ENCODE peak calls at places on chromosomes 6 and 20, in eight cellular contexts. U is body of pancreas; V is AG09309; M is CD4-positive, alpha-beta memory T cell; W is tibial artery; Y is uterus; J is heart left ventricle; R is fibroblast of the aortic adventitia. N is an unnamed sample.

GRCh38 chr20:19928379-19929360 is 88.5 kb upstream of the NAA20 start:
- DNase-seq in U (peak), V (no peak), M (no peak), W (no peak), Y (no peak), J (no peak), R (no peak), N (no peak)

GRCh38 chr20:37711987-37712961 is 18.4 kb downstream of the CTNNBL1 start:
- DNase-seq in U (no peak), V (no peak), M (no peak), W (no peak), Y (no peak), J (peak), R (no peak), N (no peak)

GRCh38 chr6:104809116-104809515 is 50.6 kb downstream of the HACE1 start:
- DNase-seq in U (no peak), V (no peak), M (no peak), W (no peak), Y (no peak), J (no peak), R (no peak), N (no peak)

GRCh38 chr6:107653183-107653580 is 163.3 kb downstream of the SOBP start:
- DNase-seq in U (no peak), V (no peak), M (no peak), W (no peak), Y (no peak), J (peak), R (no peak), N (no peak)

GRCh38 chr20:21693322-21693721 is 12.1 kb upstream of the PAX1 start:
- DNase-seq in U (no peak), V (no peak), M (no peak), W (no peak), Y (no peak), J (no peak), R (no peak), N (peak)

GRCh38 chr6:78594667-78595051 is 272.7 kb upstream of the IRAK1BP1 start:
- DNase-seq in U (no peak), V (no peak), M (no peak), W (no peak), Y (no peak), J (no peak), R (peak), N (no peak)

GRCh38 chr6:156994215-156995076 is 217.3 kb downstream of the ARID1B start:
- DNase-seq in U (no peak), V (no peak), M (no peak), W (no peak), Y (no peak), J (peak), R (no peak), N (no peak)

GRCh38 chr6:136745300-136745699 is 47.0 kb downstream of the MAP3K5 start:
- DNase-seq in U (no peak), V (no peak), M (no peak), W (no peak), Y (no peak), J (no peak), R (no peak), N (no peak)

GRCh38 chr6:133985970-133986369 is 32.9 kb downstream of the TBPL1 start:
- DNase-seq in U (no peak), V (no peak), M (no peak), W (no peak), Y (no peak), J (no peak), R (no peak), N (no peak)

GRCh38 chr20:46350201-46350985 is 42.1 kb upstream of the CDH22 start:
- DNase-seq in U (no peak), V (peak), M (no peak), W (no peak), Y (no peak), J (no peak), R (peak), N (peak)

GRCh38 chr20:32877507-32877906 is 18.8 kb downstream of the EFCAB8 start:
- DNase-seq in U (no peak), V (no peak), M (no peak), W (no peak), Y (no peak), J (no peak), R (peak), N (no peak)

GRCh38 chr6:37033255-37033654 is 27.8 kb downstream of the FGD2 start:
- DNase-seq in U (no peak), V (no peak), M (no peak), W (no peak), Y (no peak), J (no peak), R (no peak), N (no peak)

GRCh38 chr6:39961178-39961577 is 26.9 kb upstream of the MOCS1 start:
- DNase-seq in U (no peak), V (no peak), M (no peak), W (no peak), Y (no peak), J (no peak), R (no peak), N (no peak)

GRCh38 chr6:56760842-56761241 is 118.2 kb upstream of the DST start:
- DNase-seq in U (no peak), V (no peak), M (no peak), W (no peak), Y (no peak), J (no peak), R (no peak), N (no peak)

GRCh38 chr20:56451056-56451765 is 17.2 kb upstream of the RTF2 start:
- DNase-seq in U (no peak), V (no peak), M (no peak), W (peak), Y (no peak), J (no peak), R (no peak), N (no peak)

GRCh38 chr20:62907377-62908317 is 18.7 kb downstream of the DIDO1 start:
- DNase-seq in U (no peak), V (no peak), M (no peak), W (peak), Y (no peak), J (no peak), R (no peak), N (no peak)

GRCh38 chr20:51768759-51769517 is 748 bp upstream of the ATP9A start:
- DNase-seq in U (peak), V (no peak), M (no peak), W (no peak), Y (no peak), J (no peak), R (no peak), N (no peak)

GRCh38 chr6:118679293-118679692 is 27.9 kb upstream of the CEP85L start:
- DNase-seq in U (no peak), V (peak), M (no peak), W (no peak), Y (no peak), J (no peak), R (peak), N (no peak)

GRCh38 chr6:163346529-163346961 is 68.0 kb upstream of the QKI start:
- DNase-seq in U (no peak), V (no peak), M (no peak), W (no peak), Y (no peak), J (no peak), R (peak), N (no peak)

GRCh38 chr6:73515204-73516101 is 5.4 kb downstream of the EEF1A1 start:
- DNase-seq in U (peak), V (peak), M (peak), W (peak), Y (peak), J (peak), R (peak), N (peak)

GRCh38 chr20:48945840-48946514 is 24.5 kb downstream of the ARFGEF2 start:
- DNase-seq in U (peak), V (no peak), M (no peak), W (no peak), Y (no peak), J (no peak), R (no peak), N (no peak)

GRCh38 chr6:121944361-121944760 is 455.1 kb upstream of the HSF2 start:
- DNase-seq in U (no peak), V (peak), M (no peak), W (no peak), Y (no peak), J (no peak), R (peak), N (no peak)

GRCh38 chr6:28220164-28221133 is 4.6 kb upstream of the ZSCAN9 start:
- DNase-seq in U (no peak), V (no peak), M (no peak), W (no peak), Y (no peak), J (no peak), R (no peak), N (no peak)

GRCh38 chr6:1865585-1865984 is 255.9 kb downstream of the FOXC1 start:
- DNase-seq in U (no peak), V (no peak), M (no peak), W (no peak), Y (no peak), J (no peak), R (no peak), N (no peak)

GRCh38 chr20:19828233-19828632 is 70.2 kb downstream of the RIN2 start:
- DNase-seq in U (no peak), V (no peak), M (peak), W (no peak), Y (no peak), J (peak), R (no peak), N (peak)

GRCh38 chr6:46370622-46371021 is 120.6 kb downstream of the RCAN2 start:
- DNase-seq in U (no peak), V (no peak), M (no peak), W (no peak), Y (no peak), J (no peak), R (no peak), N (no peak)

GRCh38 chr6:1600764-1601615 is 8.7 kb upstream of the FOXC1 start:
- DNase-seq in U (no peak), V (no peak), M (no peak), W (no peak), Y (no peak), J (no peak), R (no peak), N (no peak)

GRCh38 chr20:47561175-47561574 is 59.5 kb downstream of the NCOA3 start:
- DNase-seq in U (no peak), V (peak), M (no peak), W (no peak), Y (no peak), J (no peak), R (peak), N (no peak)

GRCh38 chr20:2729791-2730190 is 37.2 kb downstream of the EBF4 start:
- DNase-seq in U (no peak), V (no peak), M (no peak), W (no peak), Y (no peak), J (no peak), R (peak), N (no peak)

GRCh38 chr6:169933251-169933821 is 181.9 kb downstream of the ERMARD start:
- DNase-seq in U (peak), V (no peak), M (no peak), W (no peak), Y (no peak), J (no peak), R (no peak), N (no peak)

GRCh38 chr20:62321521-62321948 is 18.7 kb downstream of the ADRM1 start:
- DNase-seq in U (no peak), V (no peak), M (no peak), W (no peak), Y (no peak), J (no peak), R (no peak), N (peak)

GRCh38 chr6:20866940-20867630 is 332.8 kb downstream of the CDKAL1 start:
- DNase-seq in U (no peak), V (no peak), M (no peak), W (no peak), Y (no peak), J (no peak), R (peak), N (no peak)

GRCh38 chr6:42783177-42783875 is 1.5 kb downstream of the BICRAL start:
- DNase-seq in U (peak), V (no peak), M (peak), W (peak), Y (peak), J (peak), R (peak), N (peak)

GRCh38 chr6:113997106-113997505 is 26.2 kb upstream of the HDAC2 start:
- DNase-seq in U (no peak), V (peak), M (no peak), W (no peak), Y (no peak), J (no peak), R (peak), N (no peak)

GRCh38 chr6:35035481-35036030 is 105.6 kb downstream of the TCP11 start:
- DNase-seq in U (no peak), V (no peak), M (no peak), W (no peak), Y (peak), J (no peak), R (no peak), N (no peak)

GRCh38 chr20:53961527-53961926 is 108.9 kb downstream of the BCAS1 start:
- DNase-seq in U (no peak), V (no peak), M (no peak), W (no peak), Y (no peak), J (no peak), R (no peak), N (no peak)

GRCh38 chr20:45346291-45346718 is 1.9 kb downstream of the SDC4 start:
- DNase-seq in U (peak), V (no peak), M (no peak), W (peak), Y (no peak), J (no peak), R (no peak), N (no peak)
- H3K4me3 ChIP-seq in U (peak), V (peak), M (no peak), W (peak), Y (peak), J (peak), R (peak), N (no peak)

GRCh38 chr6:98946266-98946817 is 1.4 kb downstream of the FBXL4 start:
- DNase-seq in U (no peak), V (no peak), M (no peak), W (no peak), Y (no peak), J (no peak), R (peak), N (peak)
- H3K4me3 ChIP-seq in U (no peak), V (peak), M (peak), W (peak), Y (peak), J (peak), R (peak), N (peak)

GRCh38 chr20:8203366-8203765 is 71.3 kb downstream of the PLCB1 start:
- DNase-seq in U (no peak), V (no peak), M (no peak), W (no peak), Y (no peak), J (no peak), R (no peak), N (no peak)

GRCh38 chr20:8209061-8209460 is 77.0 kb downstream of the PLCB1 start:
- DNase-seq in U (no peak), V (no peak), M (no peak), W (no peak), Y (no peak), J (no peak), R (peak), N (peak)

GRCh38 chr20:8210749-8211148 is 78.7 kb downstream of the PLCB1 start:
- DNase-seq in U (no peak), V (no peak), M (no peak), W (no peak), Y (no peak), J (no peak), R (no peak), N (no peak)

GRCh38 chr20:8200220-8200619 is 68.2 kb downstream of the PLCB1 start:
- DNase-seq in U (no peak), V (no peak), M (no peak), W (no peak), Y (no peak), J (no peak), R (no peak), N (no peak)

DNA sequence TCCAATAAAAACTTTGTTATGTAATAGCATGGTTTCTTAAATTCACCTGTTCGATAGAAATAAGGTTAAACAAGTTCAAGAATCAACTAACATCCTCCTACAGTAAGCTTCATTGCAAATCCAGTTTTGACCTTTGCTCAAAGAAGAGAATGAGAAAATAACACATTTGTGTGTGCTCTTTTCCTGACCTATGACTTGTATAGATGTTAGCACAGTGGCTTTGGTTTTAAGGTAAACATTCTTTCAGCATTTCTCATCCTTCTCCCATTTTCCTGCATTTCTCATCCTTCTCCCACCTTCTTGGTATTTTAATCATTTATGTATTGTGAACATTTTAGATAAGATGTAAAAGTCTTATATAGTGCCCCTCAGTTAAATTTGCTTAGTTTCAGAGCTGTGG is 73.9 kb downstream of the PLCB1 start:
- DNase-seq in U (no peak), V (no peak), M (no peak), W (no peak), Y (no peak), J (no peak), R (no peak), N (no peak)
- H3K4me3 ChIP-seq in U (no peak), V (no peak), M (no peak), W (no peak), Y (no peak), J (no peak), R (no peak), N (no peak)

DNA sequence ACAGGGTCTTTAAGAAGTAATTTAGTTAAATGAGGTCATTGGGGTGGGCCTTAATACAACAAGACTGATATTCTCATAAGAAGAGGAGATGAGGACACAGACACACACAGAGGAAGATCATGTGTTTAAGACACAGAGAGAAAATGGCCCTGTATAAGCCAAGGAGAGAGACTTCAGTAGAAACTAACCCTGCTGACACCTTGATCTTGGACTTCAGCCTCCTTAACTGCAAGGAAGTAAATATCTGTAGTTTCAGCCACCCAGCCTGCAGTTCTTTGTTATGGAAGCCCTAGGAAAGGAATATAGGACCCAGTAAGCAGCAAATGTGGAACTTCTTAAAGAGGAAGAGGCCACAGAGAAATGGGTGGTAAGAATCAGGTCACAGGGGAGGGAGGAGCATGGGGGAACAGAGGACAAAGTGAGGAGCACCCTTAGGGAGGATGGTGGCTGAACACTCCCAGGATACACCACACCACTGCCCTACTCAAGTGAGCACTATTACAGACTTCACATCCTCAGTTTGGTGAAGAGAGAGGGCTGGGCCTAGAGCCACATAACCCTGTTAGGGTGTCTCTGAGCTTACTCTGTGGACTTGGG is 757 bp downstream of the SIRPB1 start:
- DNase-seq in U (no peak), V (no peak), M (no peak), W (no peak), Y (no peak), J (no peak), R (no peak), N (no peak)
- H3K4me3 ChIP-seq in U (no peak), V (no peak), M (no peak), W (no peak), Y (no peak), J (no peak), R (no peak), N (no peak)